ENCODE peak calls at places on chromosomes 2 and 18, in eight cellular contexts. One of them, this sample, is unnamed. For H3K4me1, the result is how much of the 10 kb centered on the place peaks cover.

GRCh38 chr2:107801498-107801897 is 25.2 kb upstream of the RGPD4 start:
- DNase-seq in uterus: no peak
- DNase-seq in upper lobe of left lung: no peak
- DNase-seq in prostate gland: no peak
- DNase-seq in ovary: no peak
- DNase-seq in sigmoid colon: no peak
- DNase-seq in spleen: no peak
- DNase-seq in body of pancreas: no peak
- DNase-seq in this sample: no peak

GRCh38 chr2:159066541-159067156 is 98.2 kb downstream of the TANC1 start:
- DNase-seq in uterus: no peak
- DNase-seq in upper lobe of left lung: no peak
- DNase-seq in prostate gland: no peak
- DNase-seq in ovary: no peak
- DNase-seq in sigmoid colon: no peak
- DNase-seq in spleen: no peak
- DNase-seq in body of pancreas: no peak
- DNase-seq in this sample: no peak

GRCh38 chr2:82476094-82476493 is 1983.0 kb downstream of the SUCLG1 start:
- DNase-seq in uterus: no peak
- DNase-seq in upper lobe of left lung: no peak
- DNase-seq in prostate gland: no peak
- DNase-seq in ovary: no peak
- DNase-seq in sigmoid colon: no peak
- DNase-seq in spleen: no peak
- DNase-seq in body of pancreas: no peak
- DNase-seq in this sample: no peak

GRCh38 chr18:23924813-23925212 is 89.7 kb upstream of the TTC39C start:
- DNase-seq in uterus: no peak
- DNase-seq in upper lobe of left lung: no peak
- DNase-seq in prostate gland: no peak
- DNase-seq in ovary: no peak
- DNase-seq in sigmoid colon: no peak
- DNase-seq in spleen: no peak
- DNase-seq in body of pancreas: no peak
- DNase-seq in this sample: no peak

GRCh38 chr2:84912984-84913383 is 7.5 kb downstream of the TMSB10 start:
- DNase-seq in uterus: no peak
- DNase-seq in upper lobe of left lung: no peak
- DNase-seq in prostate gland: no peak
- DNase-seq in ovary: no peak
- DNase-seq in sigmoid colon: no peak
- DNase-seq in spleen: no peak
- DNase-seq in body of pancreas: no peak
- DNase-seq in this sample: no peak

GRCh38 chr2:218659988-218660358 is 490 bp downstream of the BCS1L start:
- DNase-seq in uterus: no peak
- DNase-seq in upper lobe of left lung: no peak
- DNase-seq in prostate gland: no peak
- DNase-seq in ovary: no peak
- DNase-seq in sigmoid colon: no peak
- DNase-seq in spleen: no peak
- DNase-seq in body of pancreas: no peak
- DNase-seq in this sample: no peak

GRCh38 chr18:13412017-13412416 is 193.5 kb downstream of the LDLRAD4 start:
- DNase-seq in uterus: no peak
- DNase-seq in upper lobe of left lung: no peak
- DNase-seq in prostate gland: no peak
- DNase-seq in ovary: no peak
- DNase-seq in sigmoid colon: no peak
- DNase-seq in spleen: no peak
- DNase-seq in body of pancreas: no peak
- DNase-seq in this sample: no peak

GRCh38 chr2:95348609-95349567 is 51.7 kb downstream of the KCNIP3 start:
- DNase-seq in uterus: peak
- DNase-seq in upper lobe of left lung: no peak
- DNase-seq in prostate gland: no peak
- DNase-seq in ovary: peak
- DNase-seq in sigmoid colon: peak
- DNase-seq in spleen: no peak
- DNase-seq in body of pancreas: no peak
- DNase-seq in this sample: no peak

GRCh38 chr18:54357660-54358494 is at the start of the genes C18orf54 and STARD6:
- DNase-seq in uterus: peak
- DNase-seq in upper lobe of left lung: peak
- DNase-seq in prostate gland: peak
- DNase-seq in ovary: peak
- DNase-seq in sigmoid colon: peak
- DNase-seq in spleen: peak
- DNase-seq in body of pancreas: peak
- DNase-seq in this sample: peak
- TF ChIP-seq POLR2A in uterus: peak
- TF ChIP-seq POLR2A in upper lobe of left lung: no peak
- TF ChIP-seq POLR2A in prostate gland: peak
- TF ChIP-seq POLR2A in ovary: no peak
- TF ChIP-seq POLR2A in sigmoid colon: no peak
- TF ChIP-seq POLR2A in spleen: no peak
- TF ChIP-seq POLR2A in body of pancreas: peak
- TF ChIP-seq POLR2A in this sample: no peak

DNA sequence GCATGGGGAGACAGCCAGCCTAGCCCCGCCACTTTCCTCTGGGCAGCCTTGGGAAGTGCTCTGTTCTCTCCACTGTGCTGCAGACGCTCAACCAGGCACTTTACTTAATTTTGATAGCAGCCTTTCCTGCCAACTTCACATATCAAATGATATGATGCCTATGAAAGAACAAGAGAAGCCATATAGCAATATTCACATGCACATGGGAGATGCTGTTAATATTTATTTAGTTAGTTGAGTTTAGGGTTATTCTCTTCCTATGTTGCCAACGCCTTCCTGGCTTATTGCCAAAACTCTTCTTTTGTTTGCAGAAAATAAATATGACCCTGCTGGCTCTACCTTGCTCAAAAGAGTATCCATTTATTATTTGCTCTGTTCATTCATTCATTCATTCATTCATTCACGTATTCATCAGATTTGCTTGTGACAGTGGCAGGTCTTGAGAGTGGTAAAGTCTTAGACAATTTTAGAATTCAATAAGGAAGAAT is 99.3 kb downstream of the GATA6 start:
- DNase-seq in uterus: no peak
- DNase-seq in upper lobe of left lung: no peak
- DNase-seq in prostate gland: no peak
- DNase-seq in ovary: no peak
- DNase-seq in sigmoid colon: no peak
- DNase-seq in spleen: no peak
- DNase-seq in body of pancreas: no peak
- DNase-seq in this sample: no peak
- H3K27ac ChIP-seq in uterus: no peak
- H3K27ac ChIP-seq in upper lobe of left lung: no peak
- H3K27ac ChIP-seq in prostate gland: no peak
- H3K27ac ChIP-seq in ovary: no peak
- H3K27ac ChIP-seq in sigmoid colon: no peak
- H3K27ac ChIP-seq in spleen: no peak
- H3K27ac ChIP-seq in body of pancreas: no peak
- H3K27ac ChIP-seq in this sample: no peak

GRCh38 chr2:26850565-26850964 is 2.6 kb downstream of the DPYSL5 start:
- DNase-seq in uterus: no peak
- DNase-seq in upper lobe of left lung: no peak
- DNase-seq in prostate gland: no peak
- DNase-seq in ovary: no peak
- DNase-seq in sigmoid colon: no peak
- DNase-seq in spleen: no peak
- DNase-seq in body of pancreas: no peak
- DNase-seq in this sample: no peak
- H3K4me1 ChIP-seq in uterus: under half
- H3K4me1 ChIP-seq in upper lobe of left lung: under half
- H3K4me1 ChIP-seq in prostate gland: under half
- H3K4me1 ChIP-seq in ovary: under half
- H3K4me1 ChIP-seq in sigmoid colon: under half
- H3K4me1 ChIP-seq in spleen: under half
- H3K4me1 ChIP-seq in body of pancreas: under half
- H3K4me1 ChIP-seq in this sample: under half

GRCh38 chr2:237966565-237967462 is at the start of gene UBE2F:
- DNase-seq in uterus: peak
- DNase-seq in upper lobe of left lung: peak
- DNase-seq in prostate gland: peak
- DNase-seq in ovary: peak
- DNase-seq in sigmoid colon: peak
- DNase-seq in spleen: peak
- DNase-seq in body of pancreas: peak
- DNase-seq in this sample: peak
- TF ChIP-seq POLR2A in uterus: peak
- TF ChIP-seq POLR2A in upper lobe of left lung: peak
- TF ChIP-seq POLR2A in prostate gland: peak
- TF ChIP-seq POLR2A in ovary: peak
- TF ChIP-seq POLR2A in sigmoid colon: no peak
- TF ChIP-seq POLR2A in spleen: peak
- TF ChIP-seq POLR2A in body of pancreas: peak
- TF ChIP-seq POLR2A in this sample: peak

DNA sequence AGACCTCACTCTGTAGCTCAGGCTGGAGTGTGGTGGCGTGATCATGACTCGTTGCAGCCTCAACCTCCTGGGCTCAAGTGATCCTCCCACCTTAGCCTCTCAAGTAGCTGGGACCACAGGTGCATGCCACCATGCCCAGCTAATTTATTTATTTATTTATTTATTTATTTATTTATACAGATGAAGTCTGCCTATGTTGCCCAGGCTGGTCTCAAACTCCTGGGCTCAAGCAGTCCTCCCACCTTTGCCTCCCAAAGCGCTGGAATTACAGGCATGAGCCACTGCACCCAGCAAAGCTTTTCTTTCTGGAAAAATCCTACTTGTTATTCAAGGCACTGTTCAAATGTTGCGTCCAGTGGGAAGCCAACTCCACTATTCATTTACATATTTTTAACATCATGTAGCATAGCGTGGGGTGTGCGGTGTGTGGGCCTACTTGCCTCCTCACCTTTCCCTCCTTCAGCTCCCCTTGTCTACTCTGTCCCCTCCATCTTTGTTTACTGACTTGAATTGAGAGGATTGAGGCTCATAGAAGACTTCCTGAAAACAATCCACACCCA is 6.8 kb upstream of the RHOB start:
- DNase-seq in uterus: no peak
- DNase-seq in upper lobe of left lung: no peak
- DNase-seq in prostate gland: no peak
- DNase-seq in ovary: no peak
- DNase-seq in sigmoid colon: peak
- DNase-seq in spleen: no peak
- DNase-seq in body of pancreas: peak
- DNase-seq in this sample: no peak
- H3K27ac ChIP-seq in uterus: no peak
- H3K27ac ChIP-seq in upper lobe of left lung: peak
- H3K27ac ChIP-seq in prostate gland: no peak
- H3K27ac ChIP-seq in ovary: no peak
- H3K27ac ChIP-seq in sigmoid colon: no peak
- H3K27ac ChIP-seq in spleen: peak
- H3K27ac ChIP-seq in body of pancreas: no peak
- H3K27ac ChIP-seq in this sample: no peak

GRCh38 chr2:224671731-224672130 is 44.4 kb downstream of the CCDC195 start:
- DNase-seq in uterus: no peak
- DNase-seq in upper lobe of left lung: no peak
- DNase-seq in prostate gland: no peak
- DNase-seq in ovary: no peak
- DNase-seq in sigmoid colon: no peak
- DNase-seq in spleen: no peak
- DNase-seq in body of pancreas: no peak
- DNase-seq in this sample: no peak

GRCh38 chr2:224668123-224668909 is 47.8 kb downstream of the CCDC195 start:
- DNase-seq in uterus: no peak
- DNase-seq in upper lobe of left lung: no peak
- DNase-seq in prostate gland: no peak
- DNase-seq in ovary: no peak
- DNase-seq in sigmoid colon: no peak
- DNase-seq in spleen: no peak
- DNase-seq in body of pancreas: no peak
- DNase-seq in this sample: no peak

GRCh38 chr2:224669449-224669848 is 46.7 kb downstream of the CCDC195 start:
- DNase-seq in uterus: no peak
- DNase-seq in upper lobe of left lung: no peak
- DNase-seq in prostate gland: no peak
- DNase-seq in ovary: no peak
- DNase-seq in sigmoid colon: no peak
- DNase-seq in spleen: no peak
- DNase-seq in body of pancreas: no peak
- DNase-seq in this sample: no peak

DNA sequence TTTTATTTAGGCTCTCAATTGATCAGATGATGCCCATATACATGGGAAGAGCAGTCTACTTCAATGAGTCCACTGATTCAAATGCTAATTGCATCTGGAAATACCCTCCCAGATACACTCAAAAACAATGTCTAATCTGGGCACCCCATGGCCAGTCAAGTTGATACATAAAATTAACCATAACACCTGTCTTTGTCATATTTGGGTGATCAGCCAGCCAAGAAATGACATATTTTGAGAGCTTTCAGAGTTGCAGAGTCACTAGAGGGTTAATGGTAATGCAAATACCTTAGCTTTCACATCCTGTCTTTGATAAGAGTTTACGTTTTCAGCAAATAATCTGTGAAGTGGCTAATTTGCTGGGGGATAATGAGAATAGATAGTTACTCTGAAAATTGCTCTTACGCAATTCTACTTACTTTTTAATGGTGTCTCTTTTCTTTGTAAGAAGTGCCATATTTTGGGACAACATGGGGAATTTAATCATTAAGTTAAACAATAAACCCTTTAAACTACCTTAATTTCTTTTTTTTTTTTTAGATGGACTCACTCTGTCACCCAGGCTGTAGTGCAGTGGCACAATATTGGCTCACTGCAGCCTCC is 49.1 kb downstream of the CCDC195 start:
- DNase-seq in uterus: no peak
- DNase-seq in upper lobe of left lung: no peak
- DNase-seq in prostate gland: no peak
- DNase-seq in ovary: no peak
- DNase-seq in sigmoid colon: no peak
- DNase-seq in spleen: no peak
- DNase-seq in body of pancreas: no peak
- DNase-seq in this sample: no peak
- H3K4me1 ChIP-seq in uterus: under half
- H3K4me1 ChIP-seq in upper lobe of left lung: under half
- H3K4me1 ChIP-seq in prostate gland: under half
- H3K4me1 ChIP-seq in ovary: under half
- H3K4me1 ChIP-seq in sigmoid colon: under half
- H3K4me1 ChIP-seq in spleen: under half
- H3K4me1 ChIP-seq in body of pancreas: under half
- H3K4me1 ChIP-seq in this sample: under half

DNA sequence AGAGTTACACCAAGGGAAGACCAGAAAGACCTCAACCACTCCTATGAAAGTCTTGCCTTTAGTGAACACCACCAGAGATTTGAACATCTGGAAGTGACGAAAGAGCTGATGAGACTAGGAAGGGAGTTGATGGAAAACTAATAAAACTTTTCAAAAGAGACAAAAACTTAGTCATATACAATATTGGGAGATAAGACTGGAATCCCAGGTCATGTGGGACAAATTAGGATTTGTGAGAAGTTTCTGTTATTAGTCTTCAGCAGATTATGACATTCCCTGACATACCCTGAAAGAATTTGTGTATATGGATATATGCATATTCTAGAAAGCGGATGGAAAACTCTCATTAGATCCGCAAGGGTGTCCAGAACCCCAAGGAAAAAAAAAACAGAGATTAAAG is 145.0 kb upstream of the LTBP1 start:
- DNase-seq in uterus: no peak
- DNase-seq in upper lobe of left lung: no peak
- DNase-seq in prostate gland: no peak
- DNase-seq in ovary: no peak
- DNase-seq in sigmoid colon: no peak
- DNase-seq in spleen: no peak
- DNase-seq in body of pancreas: no peak
- DNase-seq in this sample: no peak
- TF ChIP-seq POLR2A in uterus: no peak
- TF ChIP-seq POLR2A in upper lobe of left lung: no peak
- TF ChIP-seq POLR2A in prostate gland: no peak
- TF ChIP-seq POLR2A in ovary: no peak
- TF ChIP-seq POLR2A in sigmoid colon: no peak
- TF ChIP-seq POLR2A in spleen: no peak
- TF ChIP-seq POLR2A in body of pancreas: no peak
- TF ChIP-seq POLR2A in this sample: no peak

This sample was measured in thyroid gland.